ENCODE peak calls at places on chromosomes 6 and 20, in nine cellular contexts. Z, Y, G, A, J, S, R, K and U are unnamed samples.

GRCh38 chr6:126661646-126662045 is 321.7 kb downstream of the CENPW start:
- DNase-seq in Z (no peak), Y (peak), G (no peak), A (no peak), J (peak), S (peak), R (no peak), K (no peak), U (no peak)

GRCh38 chr20:12036142-12036541 is 118.4 kb downstream of the BTBD3 start:
- DNase-seq in Z (no peak), Y (no peak), G (no peak), A (no peak), J (no peak), S (no peak), R (no peak), K (no peak), U (no peak)

GRCh38 chr6:13357551-13358075 is 29.3 kb upstream of the TBC1D7 start:
- DNase-seq in Z (no peak), Y (peak), G (no peak), A (no peak), J (peak), S (no peak), R (no peak), K (peak), U (no peak)

GRCh38 chr6:84868149-84868548 is 103.8 kb upstream of the TBX18 start:
- DNase-seq in Z (no peak), Y (no peak), G (no peak), A (no peak), J (no peak), S (no peak), R (no peak), K (no peak), U (no peak)

GRCh38 chr6:142531727-142532126 is 229.9 kb downstream of the ADGRG6 start:
- DNase-seq in Z (no peak), Y (no peak), G (no peak), A (no peak), J (peak), S (no peak), R (no peak), K (no peak), U (no peak)

GRCh38 chr20:3074812-3075211 is 3.4 kb downstream of the OXT start:
- DNase-seq in Z (no peak), Y (no peak), G (no peak), A (no peak), J (no peak), S (no peak), R (no peak), K (no peak), U (no peak)

GRCh38 chr20:59122377-59122932 is 41.2 kb upstream of the ZNF831 start:
- DNase-seq in Z (no peak), Y (no peak), G (no peak), A (no peak), J (no peak), S (no peak), R (no peak), K (no peak), U (no peak)

GRCh38 chr6:101393291-101394251 is at the start of gene GRIK2:
- DNase-seq in Z (no peak), Y (peak), G (peak), A (peak), J (peak), S (no peak), R (no peak), K (no peak), U (no peak)

GRCh38 chr6:15285682-15286294 is 39.9 kb downstream of the JARID2 start:
- DNase-seq in Z (no peak), Y (no peak), G (no peak), A (no peak), J (no peak), S (no peak), R (no peak), K (no peak), U (no peak)

GRCh38 chr6:109454483-109455160 is 950 bp downstream of the MICAL1 start:
- DNase-seq in Z (no peak), Y (peak), G (no peak), A (no peak), J (peak), S (no peak), R (peak), K (no peak), U (peak)
- TF ChIP-seq CTCF in Z (no peak), Y (no peak), G (no peak), A (no peak), J (no peak), S (no peak), R (no peak), K (no peak), U (no peak)

DNA sequence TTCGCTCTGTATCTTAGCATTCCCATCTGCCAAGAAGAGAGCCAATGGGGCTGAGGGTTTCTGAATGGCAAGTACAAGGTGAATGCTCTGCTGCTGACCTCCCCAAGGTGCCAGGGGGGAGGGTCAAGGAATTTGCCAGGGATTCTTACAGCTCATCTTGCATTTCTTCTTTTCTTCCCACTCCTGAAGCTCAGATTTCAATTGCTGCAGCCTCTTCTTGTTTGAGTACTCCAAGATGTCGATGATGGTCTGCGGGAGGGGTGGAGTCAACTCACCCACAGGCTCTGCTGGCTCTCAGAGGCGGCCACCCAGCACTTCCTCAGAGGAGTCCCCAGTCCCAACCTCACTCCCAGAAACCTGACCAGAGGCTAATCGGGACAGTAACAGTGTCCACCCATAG is 12.4 kb downstream of the C20orf96 start:
- DNase-seq in Z (no peak), Y (no peak), G (no peak), A (no peak), J (no peak), S (no peak), R (no peak), K (no peak), U (no peak)
- TF ChIP-seq CTCF in Z (no peak), Y (no peak), G (no peak), A (no peak), J (no peak), S (no peak), R (no peak), K (no peak), U (no peak)

DNA sequence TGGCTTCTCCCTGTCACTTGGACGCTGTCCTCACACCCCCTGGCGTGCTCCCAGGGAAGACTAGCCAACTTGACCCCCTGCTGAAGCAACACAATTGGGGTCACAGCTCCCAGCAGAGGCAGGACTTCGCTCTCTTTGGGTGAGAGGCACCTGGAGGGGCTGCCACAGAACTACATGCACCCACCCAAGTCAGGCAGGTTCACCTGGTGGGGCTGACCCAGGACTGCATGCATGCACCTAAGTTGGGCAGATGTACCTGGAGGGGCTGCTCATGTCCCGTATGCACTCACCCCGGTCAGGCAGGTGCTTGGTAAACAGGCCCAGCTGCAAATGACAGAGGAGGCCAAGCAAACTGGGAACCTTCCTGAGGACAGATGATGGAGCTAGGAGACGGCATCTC is 154.3 kb upstream of the RPS6KA2 start:
- DNase-seq in Z (no peak), Y (no peak), G (no peak), A (no peak), J (no peak), S (no peak), R (no peak), K (no peak), U (no peak)
- TF ChIP-seq CTCF in Z (no peak), Y (no peak), G (no peak), A (no peak), J (no peak), S (no peak), R (no peak), K (no peak), U (no peak)

GRCh38 chr6:130035211-130035610 is 16.8 kb downstream of the L3MBTL3 start:
- DNase-seq in Z (no peak), Y (no peak), G (no peak), A (no peak), J (no peak), S (no peak), R (no peak), K (no peak), U (no peak)

GRCh38 chr6:130034815-130035146 is 16.4 kb downstream of the L3MBTL3 start:
- DNase-seq in Z (no peak), Y (no peak), G (no peak), A (no peak), J (no peak), S (no peak), R (no peak), K (no peak), U (no peak)

GRCh38 chr6:130041594-130041993 is 23.2 kb downstream of the L3MBTL3 start:
- DNase-seq in Z (no peak), Y (no peak), G (no peak), A (no peak), J (no peak), S (no peak), R (no peak), K (no peak), U (no peak)

GRCh38 chr6:130033999-130034814 is 15.8 kb downstream of the L3MBTL3 start:
- DNase-seq in Z (peak), Y (peak), G (no peak), A (no peak), J (peak), S (peak), R (no peak), K (peak), U (no peak)

DNA sequence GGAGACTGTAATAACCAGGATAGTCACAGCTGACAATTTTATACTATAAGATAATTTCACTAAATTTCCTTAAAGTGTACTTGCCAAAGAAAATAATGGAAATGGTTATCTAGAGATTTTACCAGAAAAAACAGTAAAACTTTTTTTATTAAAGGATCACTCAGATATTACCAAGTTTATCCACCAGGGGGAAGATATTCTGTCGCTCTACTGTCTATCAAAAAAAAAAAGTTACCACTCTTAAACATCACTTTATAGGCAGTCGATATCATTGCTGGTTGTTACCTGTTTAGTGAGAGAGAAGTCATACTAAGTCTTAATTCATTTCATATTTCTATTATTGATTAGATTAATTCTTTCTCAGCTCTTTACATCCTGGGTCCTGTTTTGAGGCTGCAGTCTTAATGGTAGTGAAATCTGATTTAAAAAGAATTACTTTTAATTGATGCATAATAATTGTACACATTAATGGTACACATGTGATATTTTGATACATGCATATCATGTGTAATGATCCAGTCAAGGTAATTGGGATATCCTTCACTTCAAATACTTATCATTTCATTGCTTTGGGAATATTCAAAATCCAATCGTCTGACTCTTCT is 18.9 kb downstream of the L3MBTL3 start:
- DNase-seq in Z (no peak), Y (no peak), G (no peak), A (no peak), J (peak), S (no peak), R (no peak), K (no peak), U (no peak)
- TF ChIP-seq CTCF in Z (peak), Y (peak), G (no peak), A (peak), J (peak), S (peak), R (peak), K (peak), U (peak)

GRCh38 chr6:20773822-20774221 is 239.6 kb downstream of the CDKAL1 start:
- DNase-seq in Z (no peak), Y (no peak), G (no peak), A (no peak), J (no peak), S (no peak), R (no peak), K (no peak), U (no peak)
- TF ChIP-seq CTCF in Z (no peak), Y (no peak), G (no peak), A (no peak), J (no peak), S (no peak), R (no peak), K (no peak), U (no peak)

GRCh38 chr6:24205020-24205492 is 79.0 kb downstream of the NRSN1 start:
- DNase-seq in Z (peak), Y (peak), G (no peak), A (peak), J (peak), S (no peak), R (no peak), K (peak), U (no peak)
- TF ChIP-seq CTCF in Z (peak), Y (peak), G (peak), A (peak), J (peak), S (peak), R (peak), K (peak), U (peak)

GRCh38 chr20:60334936-60335335 is 376.7 kb downstream of the CDH26 start:
- DNase-seq in Z (no peak), Y (no peak), G (no peak), A (no peak), J (no peak), S (no peak), R (no peak), K (no peak), U (no peak)
- TF ChIP-seq CTCF in Z (no peak), Y (no peak), G (no peak), A (no peak), J (no peak), S (no peak), R (no peak), K (no peak), U (no peak)

DNA sequence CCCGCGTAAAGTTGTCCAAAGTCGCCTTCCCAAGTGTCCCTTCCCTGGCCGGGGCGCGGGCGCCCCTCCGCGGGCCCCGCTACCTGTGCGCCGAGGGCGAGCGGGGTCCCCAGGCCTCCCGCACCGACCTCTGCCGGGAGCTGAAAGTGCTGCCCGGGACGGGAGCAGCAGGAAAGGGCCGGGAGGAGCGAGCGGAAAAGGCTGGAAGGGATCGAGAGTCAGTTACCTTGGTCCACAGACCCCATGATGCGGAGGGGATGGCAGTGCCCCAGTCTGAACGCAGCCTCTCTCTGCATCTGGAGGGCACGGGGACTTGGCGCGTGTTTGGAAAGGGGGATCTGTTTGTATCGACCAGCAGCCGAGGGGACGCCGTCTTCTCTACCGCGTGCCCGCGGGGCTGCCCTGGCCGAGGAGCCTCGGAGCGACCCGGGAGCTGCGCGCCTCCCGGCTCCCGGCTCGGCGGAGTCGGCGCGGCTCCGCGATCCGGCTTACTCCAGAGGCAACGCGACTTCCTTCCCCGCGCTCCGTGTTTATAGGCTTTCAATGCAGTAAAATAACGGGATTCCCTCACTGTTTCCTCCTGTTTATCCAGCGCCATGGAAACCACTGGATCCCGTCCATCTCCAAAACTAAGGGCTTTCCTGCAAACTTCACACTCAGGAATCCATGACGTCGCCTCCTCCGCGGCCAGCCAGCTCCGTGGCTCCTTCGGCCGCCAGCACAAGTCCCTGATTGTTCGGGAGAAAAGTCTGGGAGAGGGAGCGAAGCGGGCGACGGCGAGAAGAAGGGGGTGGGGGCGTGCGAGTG is 20.0 kb upstream of the NFATC2 start:
- DNase-seq in Z (peak), Y (peak), G (peak), A (peak), J (peak), S (peak), R (peak), K (peak), U (no peak)
- TF ChIP-seq CTCF in Z (peak), Y (no peak), G (no peak), A (no peak), J (peak), S (no peak), R (peak), K (peak), U (peak)

GRCh38 chr20:24305366-24305765 is 164.1 kb upstream of the SYNDIG1 start:
- DNase-seq in Z (no peak), Y (no peak), G (no peak), A (no peak), J (no peak), S (no peak), R (no peak), K (no peak), U (no peak)

GRCh38 chr20:24297928-24298327 is 171.5 kb upstream of the SYNDIG1 start:
- DNase-seq in Z (no peak), Y (no peak), G (no peak), A (no peak), J (no peak), S (no peak), R (no peak), K (no peak), U (no peak)

GRCh38 chr20:24303393-24303792 is 166.0 kb upstream of the SYNDIG1 start:
- DNase-seq in Z (no peak), Y (no peak), G (no peak), A (no peak), J (peak), S (no peak), R (no peak), K (no peak), U (no peak)
- TF ChIP-seq CTCF in Z (peak), Y (no peak), G (no peak), A (no peak), J (no peak), S (peak), R (peak), K (no peak), U (no peak)

GRCh38 chr6:33781105-33781975 is 7.6 kb downstream of the LEMD2 start:
- DNase-seq in Z (peak), Y (peak), G (no peak), A (no peak), J (peak), S (no peak), R (no peak), K (no peak), U (no peak)

GRCh38 chr6:33777716-33778474 is 11.0 kb downstream of the LEMD2 start:
- DNase-seq in Z (no peak), Y (no peak), G (no peak), A (no peak), J (no peak), S (no peak), R (no peak), K (no peak), U (no peak)

GRCh38 chr6:33778475-33779121 is 10.3 kb downstream of the LEMD2 start:
- DNase-seq in Z (no peak), Y (no peak), G (no peak), A (no peak), J (no peak), S (no peak), R (no peak), K (no peak), U (no peak)

GRCh38 chr6:33779895-33780294 is 9.0 kb downstream of the LEMD2 start:
- DNase-seq in Z (no peak), Y (no peak), G (no peak), A (no peak), J (no peak), S (no peak), R (no peak), K (no peak), U (no peak)

DNA sequence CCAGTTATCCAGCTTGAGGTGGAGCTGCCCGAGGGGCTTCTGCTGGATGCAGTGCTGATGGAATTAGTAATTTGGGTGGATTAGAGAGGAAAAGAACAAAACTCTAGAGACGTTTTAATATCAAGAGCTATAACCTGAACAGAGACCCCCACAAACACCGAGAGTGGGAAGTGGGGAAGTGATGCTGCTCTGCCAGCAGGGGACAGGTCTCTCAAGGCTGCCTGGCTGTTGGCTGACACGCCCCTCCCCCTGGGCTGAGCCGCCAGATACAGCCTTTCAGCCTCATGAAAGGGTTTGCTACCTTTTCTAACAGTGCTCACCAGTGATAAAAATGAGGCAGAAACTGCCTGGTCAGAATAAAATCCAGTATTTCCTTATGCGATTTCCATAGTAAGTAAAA is 9.6 kb downstream of the LEMD2 start:
- DNase-seq in Z (no peak), Y (no peak), G (no peak), A (no peak), J (no peak), S (no peak), R (no peak), K (no peak), U (no peak)
- TF ChIP-seq CTCF in Z (no peak), Y (no peak), G (no peak), A (peak), J (no peak), S (no peak), R (no peak), K (peak), U (no peak)